ENCODE peak calls at places on chromosomes 5 and 9, in five cellular contexts. K is H54, L is A549, Z is HepG2, A is stomach. R is an unnamed sample.

GRCh38 chr9:82170871-82171270 is 182.3 kb downstream of the SPATA31D1 start:
- DNase-seq in K (no peak), L (no peak), Z (no peak), A (no peak), R (no peak)

GRCh38 chr5:178870411-178870810 is 10.7 kb downstream of the ZNF354B start:
- DNase-seq in K (no peak), L (no peak), Z (no peak), A (no peak), R (no peak)

GRCh38 chr5:43711496-43711895 is 108.5 kb downstream of the NNT start:
- DNase-seq in K (peak; percentile 52), L (peak; percentile 31), Z (peak; percentile 12), A (no peak), R (no peak)

GRCh38 chr9:120289990-120290925 is 289.7 kb downstream of the CDK5RAP2 start:
- DNase-seq in K (no peak), L (no peak), Z (no peak), A (no peak), R (no peak)

GRCh38 chr5:57751710-57752109 is 269.1 kb upstream of the ACTBL2 start:
- DNase-seq in K (no peak), L (no peak), Z (no peak), A (no peak), R (no peak)

GRCh38 chr5:72325566-72326297 is 5.6 kb downstream of the PTCD2 start:
- DNase-seq in K (peak; percentile 18), L (no peak), Z (no peak), A (no peak), R (no peak)

GRCh38 chr9:33943389-33943788 is 105.3 kb downstream of the UBAP2 start:
- DNase-seq in K (no peak), L (no peak), Z (no peak), A (no peak), R (no peak)

GRCh38 chr5:16690243-16690839 is 73.5 kb upstream of the RETREG1 start:
- DNase-seq in K (peak; percentile 86), L (peak; percentile 54), Z (peak; percentile 59), A (no peak), R (no peak)

GRCh38 chr9:131046581-131047202 is 37.7 kb downstream of the LAMC3 start:
- DNase-seq in K (peak; percentile 14), L (peak; percentile 69), Z (peak; percentile 53), A (peak; percentile 67), R (peak; percentile 92)

GRCh38 chr5:179142434-179143198 is 82.4 kb downstream of the ZNF354C start:
- DNase-seq in K (peak; percentile 54), L (no peak), Z (no peak), A (no peak), R (no peak)

GRCh38 chr5:67182406-67182805 is 14.2 kb downstream of the CD180 start:
- DNase-seq in K (peak; percentile 46), L (peak; percentile 12), Z (no peak), A (no peak), R (peak; percentile 73)

GRCh38 chr5:90133941-90134340 is 275.6 kb downstream of the CETN3 start:
- DNase-seq in K (no peak), L (no peak), Z (no peak), A (no peak), R (no peak)

GRCh38 chr9:114746591-114746990 is 59.2 kb downstream of the TNFSF15 start:
- DNase-seq in K (no peak), L (no peak), Z (no peak), A (no peak), R (no peak)

GRCh38 chr5:60399507-60399906 is 300.5 kb downstream of the DEPDC1B start:
- DNase-seq in K (no peak), L (no peak), Z (no peak), A (no peak), R (no peak)

GRCh38 chr5:57863661-57864060 is 381.1 kb upstream of the ACTBL2 start:
- DNase-seq in K (peak; percentile 26), L (no peak), Z (no peak), A (no peak), R (no peak)

GRCh38 chr9:121324316-121324715 is 45.7 kb downstream of the STOM start:
- DNase-seq in K (no peak), L (no peak), Z (no peak), A (no peak), R (no peak)

GRCh38 chr5:143402464-143403356 is 776 bp downstream of the NR3C1 start:
- DNase-seq in K (no peak), L (peak; percentile 61), Z (peak; percentile 34), A (peak; percentile 67), R (peak; percentile 95)

GRCh38 chr5:175471628-175472027 is 6.7 kb upstream of the SFXN1 start:
- DNase-seq in K (no peak), L (no peak), Z (no peak), A (no peak), R (no peak)

GRCh38 chr9:36166150-36166927 is 2.8 kb upstream of the CCIN start:
- DNase-seq in K (peak; percentile 62), L (peak; percentile 87), Z (peak; percentile 57), A (peak; percentile 87), R (peak; percentile 96)

GRCh38 chr5:122165574-122166021 is 36.3 kb downstream of the ZNF474 start:
- DNase-seq in K (no peak), L (peak; percentile 46), Z (peak; percentile 60), A (no peak), R (no peak)

GRCh38 chr5:128782446-128782845 is 182.8 kb upstream of the SLC27A6 start:
- DNase-seq in K (peak; percentile 7), L (peak; percentile 33), Z (no peak), A (peak; percentile 74), R (no peak)

GRCh38 chr5:159106569-159107282 is 7.0 kb upstream of the EBF1 start:
- DNase-seq in K (peak; percentile 65), L (peak; percentile 73), Z (peak; percentile 24), A (peak; percentile 71), R (peak; percentile 93)
- TF ChIP-seq POLR2A in K (no peak), L (no peak), Z (no peak), A (no peak), R (no peak)

GRCh38 chr5:95660060-95660459 is 13.5 kb downstream of the RFESD start:
- DNase-seq in K (no peak), L (no peak), Z (no peak), A (no peak), R (no peak)
- TF ChIP-seq POLR2A in K (no peak), L (no peak), Z (no peak), A (no peak), R (no peak)

GRCh38 chr5:151157426-151158286 is at the start of gene ANXA6:
- DNase-seq in K (peak; percentile 92), L (peak; percentile 63), Z (peak; percentile 22), A (peak; percentile 85), R (peak; percentile 96)
- TF ChIP-seq POLR2A in K (peak; percentile 87), L (peak; percentile 67), Z (peak; percentile 50), A (no peak), R (no peak)

GRCh38 chr9:97635026-97635425 is 1.4 kb downstream of the NCBP1 start:
- DNase-seq in K (no peak), L (no peak), Z (no peak), A (no peak), R (no peak)

GRCh38 chr9:97636903-97637302 is 3.3 kb downstream of the NCBP1 start:
- DNase-seq in K (no peak), L (no peak), Z (no peak), A (no peak), R (no peak)

GRCh38 chr9:97632406-97632991 is 669 bp downstream of the TSTD2 start:
- DNase-seq in K (no peak), L (no peak), Z (no peak), A (peak; percentile 56), R (peak; percentile 86)

GRCh38 chr9:97633859-97634485 is 351 bp downstream of the NCBP1 start:
- DNase-seq in K (no peak), L (no peak), Z (peak; percentile 3), A (no peak), R (no peak)

GRCh38 chr9:97632992-97633858 is at the start of the genes NCBP1 and TSTD2:
- DNase-seq in K (peak; percentile 98), L (peak; percentile 98), Z (peak; percentile 95), A (peak; percentile 98), R (peak; percentile 100)
- TF ChIP-seq POLR2A in K (peak; percentile 99), L (peak; percentile 96), Z (peak; percentile 77), A (no peak), R (no peak)

GRCh38 chr5:172809774-172810173 is 24.3 kb upstream of the ERGIC1 start:
- DNase-seq in K (no peak), L (no peak), Z (no peak), A (no peak), R (no peak)

GRCh38 chr5:172805736-172806255 is 28.3 kb upstream of the ERGIC1 start:
- DNase-seq in K (no peak), L (no peak), Z (no peak), A (no peak), R (peak; percentile 79)

GRCh38 chr5:172807766-172808311 is 26.2 kb upstream of the ERGIC1 start:
- DNase-seq in K (no peak), L (peak; percentile 53), Z (no peak), A (no peak), R (no peak)

GRCh38 chr5:172805018-172805683 is 28.9 kb upstream of the ERGIC1 start:
- DNase-seq in K (no peak), L (no peak), Z (no peak), A (no peak), R (no peak)

DNA sequence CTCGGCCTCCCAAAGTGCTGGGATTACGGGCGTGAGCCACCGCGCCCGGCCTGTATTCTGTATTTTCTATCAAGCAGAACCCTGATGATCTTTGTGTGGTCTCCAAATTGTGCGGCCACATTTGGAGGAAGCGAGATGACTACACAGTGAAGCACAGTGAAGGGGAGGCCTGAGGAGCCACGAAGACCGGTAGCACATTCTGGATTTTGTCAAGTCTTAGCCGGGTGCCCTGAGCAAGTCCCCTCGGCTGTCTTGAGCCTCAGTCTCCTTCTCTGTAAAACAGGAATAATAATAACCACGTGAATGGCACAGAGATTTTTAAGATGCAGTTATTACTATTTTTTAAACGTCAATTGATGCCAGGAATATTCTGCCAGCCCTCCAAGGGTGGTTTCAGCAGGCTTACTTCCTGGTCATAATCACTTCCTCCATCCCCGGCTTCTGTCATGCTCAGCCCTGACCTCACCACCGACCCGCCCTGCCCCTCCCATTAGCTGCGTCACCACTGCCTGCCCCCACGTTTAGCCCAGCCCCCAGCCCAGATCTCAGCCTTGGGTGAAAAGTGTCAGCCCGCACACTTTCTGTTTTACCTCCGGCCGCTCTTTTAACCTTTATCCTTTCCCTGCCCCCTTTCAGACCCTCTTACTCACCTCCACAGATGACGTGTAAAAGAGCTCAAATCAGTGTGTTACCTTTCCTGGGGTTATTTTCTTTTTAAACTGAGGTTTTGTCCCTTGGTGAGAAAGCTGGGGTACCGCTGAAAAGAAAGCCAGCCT is 27.0 kb upstream of the ERGIC1 start:
- DNase-seq in K (peak; percentile 75), L (peak; percentile 98), Z (peak; percentile 80), A (peak; percentile 93), R (peak; percentile 98)
- TF ChIP-seq POLR2A in K (peak; percentile 37), L (peak; percentile 29), Z (peak; percentile 20), A (no peak), R (peak; percentile 44)

R was measured in spleen.